ENCODE peak calls at places on chromosome 15, in four cellular contexts. One of them, this sample, is unnamed.

GRCh38 chr15:90583471-90584252 is 53.9 kb downstream of the CRTC3 start:
- DNase-seq in choroid plexus epithelial cell: no peak
- DNase-seq in right atrium auricular region: no peak
- DNase-seq in fibroblast of pulmonary artery: no peak
- DNase-seq in this sample: no peak

GRCh38 chr15:60155661-60156060 is 151.6 kb downstream of the FOXB1 start:
- DNase-seq in choroid plexus epithelial cell: peak; percentile 72
- DNase-seq in right atrium auricular region: no peak
- DNase-seq in fibroblast of pulmonary artery: peak; percentile 54
- DNase-seq in this sample: peak; percentile 45

GRCh38 chr15:100945006-100945405 is 25.8 kb downstream of the LRRK1 start:
- DNase-seq in choroid plexus epithelial cell: no peak
- DNase-seq in right atrium auricular region: no peak
- DNase-seq in fibroblast of pulmonary artery: no peak
- DNase-seq in this sample: no peak

GRCh38 chr15:99863527-99864198 is 130.4 kb upstream of the LYSMD4 start:
- DNase-seq in choroid plexus epithelial cell: peak; percentile 10
- DNase-seq in right atrium auricular region: no peak
- DNase-seq in fibroblast of pulmonary artery: no peak
- DNase-seq in this sample: no peak

GRCh38 chr15:76012021-76012551 is at the start of gene NRG4:
- DNase-seq in choroid plexus epithelial cell: peak; percentile 42
- DNase-seq in right atrium auricular region: no peak
- DNase-seq in fibroblast of pulmonary artery: peak; percentile 3
- DNase-seq in this sample: peak; percentile 2

GRCh38 chr15:60184579-60184978 is 180.5 kb downstream of the FOXB1 start:
- DNase-seq in choroid plexus epithelial cell: peak; percentile 12
- DNase-seq in right atrium auricular region: no peak
- DNase-seq in fibroblast of pulmonary artery: peak; percentile 3
- DNase-seq in this sample: peak; percentile 20

GRCh38 chr15:79311901-79312553 is 1.1 kb downstream of the TMED3 start:
- DNase-seq in choroid plexus epithelial cell: no peak
- DNase-seq in right atrium auricular region: no peak
- DNase-seq in fibroblast of pulmonary artery: no peak
- DNase-seq in this sample: no peak

GRCh38 chr15:41773729-41774061 is 589 bp upstream of the MAPKBP1 start:
- DNase-seq in choroid plexus epithelial cell: no peak
- DNase-seq in right atrium auricular region: no peak
- DNase-seq in fibroblast of pulmonary artery: no peak
- DNase-seq in this sample: no peak

GRCh38 chr15:38068600-38068999 is 134.2 kb downstream of the TMCO5A start:
- DNase-seq in choroid plexus epithelial cell: no peak
- DNase-seq in right atrium auricular region: no peak
- DNase-seq in fibroblast of pulmonary artery: no peak
- DNase-seq in this sample: no peak

GRCh38 chr15:83582386-83582785 is 71.5 kb upstream of the ADAMTSL3 start:
- DNase-seq in choroid plexus epithelial cell: peak; percentile 42
- DNase-seq in right atrium auricular region: no peak
- DNase-seq in fibroblast of pulmonary artery: peak; percentile 47
- DNase-seq in this sample: peak; percentile 21

GRCh38 chr15:51837784-51838183 is 8.3 kb downstream of the TMOD3 start:
- DNase-seq in choroid plexus epithelial cell: peak; percentile 80
- DNase-seq in right atrium auricular region: no peak
- DNase-seq in fibroblast of pulmonary artery: peak; percentile 39
- DNase-seq in this sample: peak; percentile 49

GRCh38 chr15:71455878-71456277 is 340.6 kb downstream of the THSD4 start:
- DNase-seq in choroid plexus epithelial cell: no peak
- DNase-seq in right atrium auricular region: no peak
- DNase-seq in fibroblast of pulmonary artery: no peak
- DNase-seq in this sample: no peak

GRCh38 chr15:82040862-82041261 is 5.0 kb downstream of the MEX3B start:
- DNase-seq in choroid plexus epithelial cell: no peak
- DNase-seq in right atrium auricular region: no peak
- DNase-seq in fibroblast of pulmonary artery: no peak
- DNase-seq in this sample: no peak

GRCh38 chr15:40029979-40030893 is 8.7 kb downstream of the SRP14 start:
- DNase-seq in choroid plexus epithelial cell: peak; percentile 63
- DNase-seq in right atrium auricular region: no peak
- DNase-seq in fibroblast of pulmonary artery: peak; percentile 47
- DNase-seq in this sample: peak; percentile 43

GRCh38 chr15:33526532-33526931 is 215.8 kb downstream of the RYR3 start:
- DNase-seq in choroid plexus epithelial cell: no peak
- DNase-seq in right atrium auricular region: no peak
- DNase-seq in fibroblast of pulmonary artery: no peak
- DNase-seq in this sample: no peak

GRCh38 chr15:44441095-44441501 is 13.7 kb downstream of the CTDSPL2 start:
- DNase-seq in choroid plexus epithelial cell: no peak
- DNase-seq in right atrium auricular region: no peak
- DNase-seq in fibroblast of pulmonary artery: no peak
- DNase-seq in this sample: no peak

GRCh38 chr15:47461560-47462175 is 255.6 kb upstream of the SEMA6D start:
- DNase-seq in choroid plexus epithelial cell: peak; percentile 63
- DNase-seq in right atrium auricular region: no peak
- DNase-seq in fibroblast of pulmonary artery: no peak
- DNase-seq in this sample: no peak

GRCh38 chr15:99951471-99951870 is 218.2 kb upstream of the LYSMD4 start:
- DNase-seq in choroid plexus epithelial cell: no peak
- DNase-seq in right atrium auricular region: no peak
- DNase-seq in fibroblast of pulmonary artery: peak; percentile 56
- DNase-seq in this sample: peak; percentile 60

GRCh38 chr15:98292442-98293240 is 332.1 kb downstream of the ARRDC4 start:
- DNase-seq in choroid plexus epithelial cell: peak; percentile 15
- DNase-seq in right atrium auricular region: no peak
- DNase-seq in fibroblast of pulmonary artery: peak; percentile 4
- DNase-seq in this sample: peak; percentile 28

GRCh38 chr15:83300826-83301225 is 16.4 kb upstream of the BNC1 start:
- DNase-seq in choroid plexus epithelial cell: peak; percentile 42
- DNase-seq in right atrium auricular region: no peak
- DNase-seq in fibroblast of pulmonary artery: peak; percentile 60
- DNase-seq in this sample: peak; percentile 58

GRCh38 chr15:67175643-67176071 is 78.8 kb downstream of the AAGAB start:
- DNase-seq in choroid plexus epithelial cell: peak; percentile 89
- DNase-seq in right atrium auricular region: peak; percentile 86
- DNase-seq in fibroblast of pulmonary artery: peak; percentile 93
- DNase-seq in this sample: peak; percentile 83

GRCh38 chr15:45869034-45869668 is 234.3 kb downstream of the SQOR start:
- DNase-seq in choroid plexus epithelial cell: no peak
- DNase-seq in right atrium auricular region: no peak
- DNase-seq in fibroblast of pulmonary artery: no peak
- DNase-seq in this sample: no peak

GRCh38 chr15:48671381-48672022 is 26.0 kb upstream of the FBN1 start:
- DNase-seq in choroid plexus epithelial cell: peak; percentile 78
- DNase-seq in right atrium auricular region: peak; percentile 87
- DNase-seq in fibroblast of pulmonary artery: peak; percentile 91
- DNase-seq in this sample: peak; percentile 99

GRCh38 chr15:78224024-78224413 is 10.3 kb downstream of the ACSBG1 start:
- DNase-seq in choroid plexus epithelial cell: peak; percentile 32
- DNase-seq in right atrium auricular region: no peak
- DNase-seq in fibroblast of pulmonary artery: no peak
- DNase-seq in this sample: peak; percentile 31

GRCh38 chr15:71245588-71245987 is 130.3 kb downstream of the THSD4 start:
- DNase-seq in choroid plexus epithelial cell: no peak
- DNase-seq in right atrium auricular region: no peak
- DNase-seq in fibroblast of pulmonary artery: no peak
- DNase-seq in this sample: no peak

GRCh38 chr15:101307897-101308603 is 13.0 kb upstream of the SNRPA1 start:
- DNase-seq in choroid plexus epithelial cell: no peak
- DNase-seq in right atrium auricular region: no peak
- DNase-seq in fibroblast of pulmonary artery: no peak
- DNase-seq in this sample: no peak

GRCh38 chr15:92810418-92811138 is 89.5 kb upstream of the CHD2 start:
- DNase-seq in choroid plexus epithelial cell: peak; percentile 86
- DNase-seq in right atrium auricular region: peak; percentile 78
- DNase-seq in fibroblast of pulmonary artery: peak; percentile 85
- DNase-seq in this sample: peak; percentile 81
- H3K4me3 ChIP-seq in choroid plexus epithelial cell: peak overlapping the region; percentile 53
- H3K4me3 ChIP-seq in right atrium auricular region: peak overlapping the region; percentile 46
- H3K4me3 ChIP-seq in fibroblast of pulmonary artery: peak overlapping the region; percentile 48
- H3K4me3 ChIP-seq in this sample: peak overlapping the region; percentile 45

GRCh38 chr15:69781411-69782125 is 316.1 kb downstream of the TLE3 start:
- DNase-seq in choroid plexus epithelial cell: no peak
- DNase-seq in right atrium auricular region: peak; percentile 44
- DNase-seq in fibroblast of pulmonary artery: no peak
- DNase-seq in this sample: no peak
- TF ChIP-seq CTCF in choroid plexus epithelial cell: no peak
- TF ChIP-seq CTCF in right atrium auricular region: no peak
- TF ChIP-seq CTCF in fibroblast of pulmonary artery: no peak
- TF ChIP-seq CTCF in this sample: no peak

GRCh38 chr15:88636654-88637053 is 2.2 kb upstream of the ISG20 start:
- DNase-seq in choroid plexus epithelial cell: peak; percentile 39
- DNase-seq in right atrium auricular region: no peak
- DNase-seq in fibroblast of pulmonary artery: no peak
- DNase-seq in this sample: no peak

GRCh38 chr15:88636039-88636438 is 2.8 kb upstream of the ISG20 start:
- DNase-seq in choroid plexus epithelial cell: no peak
- DNase-seq in right atrium auricular region: no peak
- DNase-seq in fibroblast of pulmonary artery: no peak
- DNase-seq in this sample: no peak

GRCh38 chr15:88637841-88638625 is 783 bp upstream of the ISG20 start:
- DNase-seq in choroid plexus epithelial cell: no peak
- DNase-seq in right atrium auricular region: no peak
- DNase-seq in fibroblast of pulmonary artery: no peak
- DNase-seq in this sample: no peak

GRCh38 chr15:88637436-88637835 is 1.4 kb upstream of the ISG20 start:
- DNase-seq in choroid plexus epithelial cell: no peak
- DNase-seq in right atrium auricular region: no peak
- DNase-seq in fibroblast of pulmonary artery: no peak
- DNase-seq in this sample: no peak

DNA sequence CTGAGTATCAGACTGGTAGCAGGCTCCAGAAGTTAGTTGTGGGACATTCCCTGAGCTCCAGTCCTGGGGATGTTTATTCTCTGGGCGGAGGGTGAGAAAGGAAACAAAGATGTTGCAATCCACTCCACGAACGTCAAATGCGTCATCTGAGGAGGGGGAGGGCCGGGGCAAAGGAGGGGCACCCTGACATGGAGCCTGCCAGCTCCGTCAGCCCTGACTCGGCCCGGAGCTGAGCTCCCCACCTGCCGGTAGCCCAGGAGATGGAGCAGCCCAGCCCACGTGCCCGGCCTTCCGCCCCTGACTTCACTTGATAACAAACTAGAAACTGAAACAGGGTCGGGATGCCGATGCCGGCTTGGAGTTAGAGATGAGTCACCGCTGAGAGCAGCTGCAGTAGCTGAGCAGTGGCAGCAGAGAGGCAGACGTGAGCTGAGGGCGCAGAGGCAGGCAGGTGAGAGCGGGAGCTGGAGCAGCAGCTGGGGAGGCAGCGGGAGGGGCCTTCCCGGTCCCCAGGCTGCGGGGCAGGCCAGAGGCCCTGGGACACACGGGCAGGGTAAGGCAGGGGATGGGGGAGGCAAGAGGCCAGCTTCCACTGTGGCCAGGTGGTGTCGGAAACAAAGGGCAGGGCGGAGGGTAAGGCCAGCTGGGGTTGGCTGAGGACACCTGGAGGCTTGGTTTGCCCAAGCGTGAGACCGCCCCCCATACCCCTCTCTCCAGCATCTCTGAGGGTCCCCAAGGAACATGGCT is at the start of gene ISG20:
- DNase-seq in choroid plexus epithelial cell: peak; percentile 97
- DNase-seq in right atrium auricular region: peak; percentile 98
- DNase-seq in fibroblast of pulmonary artery: peak; percentile 99
- DNase-seq in this sample: peak; percentile 99
- H3K4me3 ChIP-seq in choroid plexus epithelial cell: peak within 1 kb of the TSS; percentile 63
- H3K4me3 ChIP-seq in right atrium auricular region: peak within 1 kb of the TSS; percentile 30
- H3K4me3 ChIP-seq in fibroblast of pulmonary artery: peak within 1 kb of the TSS; percentile 54
- H3K4me3 ChIP-seq in this sample: peak within 1 kb of the TSS; percentile 37

GRCh38 chr15:65919353-65919752 is 50.1 kb downstream of the RAB11A start:
- DNase-seq in choroid plexus epithelial cell: no peak
- DNase-seq in right atrium auricular region: no peak
- DNase-seq in fibroblast of pulmonary artery: no peak
- DNase-seq in this sample: no peak
- TF ChIP-seq CTCF in choroid plexus epithelial cell: no peak
- TF ChIP-seq CTCF in right atrium auricular region: no peak
- TF ChIP-seq CTCF in fibroblast of pulmonary artery: no peak
- TF ChIP-seq CTCF in this sample: no peak

GRCh38 chr15:95325763-95326688 is 1004.5 kb upstream of the NR2F2 start:
- DNase-seq in choroid plexus epithelial cell: peak; percentile 95
- DNase-seq in right atrium auricular region: no peak
- DNase-seq in fibroblast of pulmonary artery: peak; percentile 86
- DNase-seq in this sample: peak; percentile 79

GRCh38 chr15:95327661-95328060 is 1002.8 kb upstream of the NR2F2 start:
- DNase-seq in choroid plexus epithelial cell: peak; percentile 9
- DNase-seq in right atrium auricular region: no peak
- DNase-seq in fibroblast of pulmonary artery: no peak
- DNase-seq in this sample: peak; percentile 12

GRCh38 chr15:95328559-95328958 is 1001.9 kb upstream of the NR2F2 start:
- DNase-seq in choroid plexus epithelial cell: no peak
- DNase-seq in right atrium auricular region: no peak
- DNase-seq in fibroblast of pulmonary artery: no peak
- DNase-seq in this sample: no peak

GRCh38 chr15:95324596-95325135 is 1005.8 kb upstream of the NR2F2 start:
- DNase-seq in choroid plexus epithelial cell: no peak
- DNase-seq in right atrium auricular region: no peak
- DNase-seq in fibroblast of pulmonary artery: no peak
- DNase-seq in this sample: no peak

DNA sequence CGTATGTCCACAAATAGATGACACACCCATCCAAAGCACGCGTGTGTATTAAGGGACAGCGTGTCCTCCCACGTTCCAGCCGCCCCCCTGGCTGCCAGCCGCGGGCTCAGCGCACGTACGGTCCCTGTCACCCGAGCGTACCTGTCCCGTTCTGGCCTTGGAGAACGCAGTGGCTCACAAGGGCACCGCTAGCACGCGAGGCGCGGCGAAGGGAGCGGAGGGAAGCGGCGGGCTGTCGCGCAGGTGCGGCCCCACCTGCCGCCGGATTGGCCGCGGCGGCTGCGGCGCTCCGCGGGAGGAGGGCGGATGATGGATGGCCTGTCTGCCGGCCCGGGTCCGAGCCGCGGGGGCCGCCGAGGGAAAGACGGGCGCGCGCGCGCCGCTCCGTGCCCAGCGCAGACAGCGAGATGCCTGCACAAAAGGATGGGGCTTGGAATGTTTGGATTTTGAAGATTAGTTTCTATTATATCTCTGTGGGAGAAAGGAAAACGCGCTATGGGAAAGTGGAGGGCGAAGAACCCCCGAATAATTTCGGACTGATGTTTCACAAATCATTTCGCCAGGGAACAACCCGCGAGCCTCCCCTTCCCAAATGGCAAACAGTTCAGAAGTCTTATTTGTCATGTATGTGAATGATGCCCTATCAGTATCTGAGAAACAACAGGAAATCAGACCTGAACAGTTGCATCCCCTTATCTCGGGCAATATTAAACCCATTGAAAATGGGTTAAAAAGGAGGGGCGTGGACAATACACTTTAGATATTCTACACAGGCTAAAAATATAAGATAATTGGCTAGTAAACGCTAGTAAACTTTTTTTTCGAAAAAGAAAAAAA is 1003.6 kb upstream of the NR2F2 start:
- DNase-seq in choroid plexus epithelial cell: peak; percentile 6
- DNase-seq in right atrium auricular region: no peak
- DNase-seq in fibroblast of pulmonary artery: peak; percentile 4
- DNase-seq in this sample: no peak
- H3K4me3 ChIP-seq in choroid plexus epithelial cell: peak overlapping the region; percentile 69
- H3K4me3 ChIP-seq in right atrium auricular region: peak overlapping the region; percentile 40
- H3K4me3 ChIP-seq in fibroblast of pulmonary artery: peak overlapping the region; percentile 45
- H3K4me3 ChIP-seq in this sample: peak overlapping the region; percentile 42

GRCh38 chr15:92899910-92900711 is at the start of gene CHD2:
- DNase-seq in choroid plexus epithelial cell: peak; percentile 91
- DNase-seq in right atrium auricular region: peak; percentile 75
- DNase-seq in fibroblast of pulmonary artery: peak; percentile 87
- DNase-seq in this sample: peak; percentile 91
- TF ChIP-seq CTCF in choroid plexus epithelial cell: no peak
- TF ChIP-seq CTCF in right atrium auricular region: no peak
- TF ChIP-seq CTCF in fibroblast of pulmonary artery: no peak
- TF ChIP-seq CTCF in this sample: no peak

This sample was measured in cardiac fibroblast.